ENCODE peak calls at places on chromosomes 13 and 19, in four cellular contexts. S is Peyer's patch, V is thyroid gland, J is NB4. H is an unnamed sample.

GRCh38 chr13:44172411-44172810 is 201.2 kb upstream of the SERP2 start:
- DNase-seq in S (no peak), V (no peak), J (no peak), H (no peak)

GRCh38 chr19:21559444-21559843 is 54.0 kb downstream of the ZNF429 start:
- DNase-seq in S (no peak), J (no peak), V (no peak), H (no peak)

GRCh38 chr13:61531383-61532065 is 115.9 kb upstream of the PCDH20 start:
- DNase-seq in S (no peak), J (peak), V (no peak), H (no peak)

GRCh38 chr19:7500811-7501450 is 12.1 kb upstream of the PEX11G start:
- DNase-seq in J (no peak), V (no peak), S (peak), H (peak)

GRCh38 chr13:47976325-47976724 is 24.7 kb downstream of the SUCLA2 start:
- DNase-seq in V (no peak), S (no peak), J (no peak), H (no peak)

GRCh38 chr13:75402787-75403186 is 79.2 kb downstream of the TBC1D4 start:
- DNase-seq in J (no peak), V (peak), S (no peak), H (no peak)

GRCh38 chr13:46698015-46698414 is 98.9 kb downstream of the ESD start:
- DNase-seq in J (no peak), V (peak), S (no peak), H (no peak)

GRCh38 chr13:51331354-51331861 is 8.1 kb upstream of the SERPINE3 start:
- DNase-seq in V (no peak), S (no peak), J (peak), H (no peak)

GRCh38 chr13:33467556-33467955 is 182.0 kb upstream of the STARD13 start:
- DNase-seq in S (no peak), V (no peak), J (no peak), H (no peak)

GRCh38 chr19:31064486-31064885 is 284.8 kb downstream of the TSHZ3 start:
- DNase-seq in V (peak), J (no peak), S (no peak), H (no peak)

GRCh38 chr13:113142876-113143275 is 15.6 kb upstream of the PROZ start:
- DNase-seq in J (no peak), V (no peak), S (no peak), H (no peak)

GRCh38 chr19:17529239-17530158 is 18.1 kb downstream of the PGLS start:
- DNase-seq in V (no peak), S (no peak), J (peak), H (no peak)

GRCh38 chr13:99009987-99010551 is 32.2 kb upstream of the DOCK9 start:
- DNase-seq in J (no peak), S (no peak), V (no peak), H (no peak)

GRCh38 chr13:31369213-31369612 is 169.4 kb downstream of the B3GLCT start:
- DNase-seq in J (no peak), S (no peak), V (no peak), H (no peak)

GRCh38 chr19:4759388-4760284 is 31.9 kb upstream of the FEM1A start:
- DNase-seq in S (peak), V (peak), J (peak), H (peak)

GRCh38 chr19:45322744-45323281 is at the start of gene CKM:
- DNase-seq in S (no peak), V (no peak), J (no peak), H (no peak)

GRCh38 chr13:34358811-34359513 is 541.0 kb downstream of the RFC3 start:
- DNase-seq in S (no peak), V (no peak), J (no peak), H (no peak)

GRCh38 chr19:16445238-16446107 is 26.3 kb downstream of the EPS15L1 start:
- DNase-seq in S (no peak), J (peak), V (no peak), H (no peak)

GRCh38 chr13:106376411-106377112 is 158.9 kb downstream of the EFNB2 start:
- DNase-seq in V (no peak), J (peak), S (no peak), H (no peak)

GRCh38 chr13:38602261-38602660 is 84.6 kb upstream of the FREM2 start:
- DNase-seq in V (no peak), S (no peak), J (no peak), H (peak)

DNA sequence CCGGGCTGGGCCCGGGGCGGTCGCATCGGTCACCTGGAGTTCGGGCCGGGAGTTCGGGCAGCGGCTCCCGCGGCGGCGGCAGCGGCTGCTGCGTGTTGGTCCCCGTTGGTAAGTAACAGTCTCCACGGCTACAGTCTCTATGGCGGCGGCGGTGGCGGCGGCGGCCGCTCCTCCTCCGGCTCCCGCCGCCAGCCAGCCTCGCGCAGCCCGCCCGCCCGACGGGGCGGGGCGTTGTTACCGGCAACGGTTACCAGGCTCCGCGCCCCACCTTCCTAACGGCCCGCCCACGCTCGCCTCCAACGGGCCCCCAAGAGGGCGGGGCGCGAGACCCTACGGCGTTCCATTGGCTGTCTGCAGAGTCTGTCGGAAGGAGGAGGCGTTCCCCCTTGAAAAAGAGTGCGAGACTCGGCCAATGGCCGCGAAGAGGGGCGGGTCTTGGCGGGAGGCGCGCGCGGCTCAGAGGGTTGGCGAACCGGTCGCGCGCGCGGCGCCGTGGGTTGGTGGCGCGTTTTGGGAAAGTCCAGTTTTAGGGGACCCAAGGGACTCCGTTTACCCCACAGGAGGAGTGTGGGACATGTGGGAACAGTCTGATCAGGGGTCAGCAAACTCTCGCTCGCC is at the start of gene RFX2:
- DNase-seq in S (peak), J (peak), V (peak), H (peak)
- TF ChIP-seq POLR2A in S (no peak), J (peak), V (peak), H (peak)

DNA sequence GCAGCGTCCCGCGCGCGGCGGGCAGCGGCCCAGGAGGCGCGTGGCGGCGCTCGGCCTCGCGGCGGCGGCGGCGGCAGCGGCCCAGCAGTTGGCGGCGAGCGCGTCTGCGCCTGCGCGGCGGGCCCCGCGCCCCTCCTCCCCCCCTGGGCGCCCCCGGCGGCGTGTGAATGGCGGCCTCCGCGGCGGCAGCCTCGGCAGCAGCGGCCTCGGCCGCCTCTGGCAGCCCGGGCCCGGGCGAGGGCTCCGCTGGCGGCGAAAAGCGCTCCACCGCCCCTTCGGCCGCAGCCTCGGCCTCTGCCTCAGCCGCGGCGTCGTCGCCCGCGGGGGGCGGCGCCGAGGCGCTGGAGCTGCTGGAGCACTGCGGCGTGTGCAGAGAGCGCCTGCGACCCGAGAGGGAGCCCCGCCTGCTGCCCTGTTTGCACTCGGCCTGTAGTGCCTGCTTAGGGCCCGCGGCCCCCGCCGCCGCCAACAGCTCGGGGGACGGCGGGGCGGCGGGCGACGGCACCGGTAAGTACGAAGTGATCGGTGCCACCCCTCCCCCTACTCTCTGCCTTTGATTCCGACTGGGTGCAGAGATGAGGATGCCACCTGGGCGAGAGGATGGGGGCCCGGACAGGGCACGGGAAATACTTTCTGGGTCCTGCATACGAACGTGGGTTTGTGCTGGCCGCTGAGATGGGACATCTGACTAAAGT is 874 bp downstream of the TRIM28 start:
- DNase-seq in S (no peak), J (no peak), V (peak), H (no peak)
- TF ChIP-seq POLR2A in S (no peak), J (no peak), V (no peak), H (no peak)

GRCh38 chr19:2739602-2740313 is at the start of gene SLC39A3:
- DNase-seq in S (peak), J (peak), V (peak), H (peak)
- TF ChIP-seq POLR2A in S (peak), J (peak), V (no peak), H (peak)

GRCh38 chr13:95300625-95301134 is 571 bp downstream of the ABCC4 start:
- DNase-seq in V (peak), J (peak), S (peak), H (peak)

GRCh38 chr13:95301947-95302386 is 716 bp upstream of the ABCC4 start:
- DNase-seq in S (no peak), J (no peak), V (no peak), H (peak)

GRCh38 chr13:95298971-95299627 is 2.2 kb downstream of the ABCC4 start:
- DNase-seq in S (no peak), J (peak), V (no peak), H (peak)

GRCh38 chr13:95298169-95298940 is 2.9 kb downstream of the ABCC4 start:
- DNase-seq in S (no peak), J (no peak), V (peak), H (peak)

GRCh38 chr13:95301135-95301946 is at the start of gene ABCC4:
- DNase-seq in S (peak), J (peak), V (peak), H (peak)
- TF ChIP-seq POLR2A in S (no peak), J (peak), V (peak), H (peak)

GRCh38 chr19:48815870-48816501 is 5.2 kb upstream of the BCAT2 start:
- DNase-seq in S (no peak), V (peak), J (no peak), H (no peak)

GRCh38 chr19:48814895-48815294 is 4.1 kb upstream of the BCAT2 start:
- DNase-seq in V (no peak), S (no peak), J (no peak), H (no peak)

GRCh38 chr19:48810151-48810550 is 678 bp downstream of the BCAT2 start:
- DNase-seq in J (no peak), S (no peak), V (no peak), H (no peak)

GRCh38 chr19:48813123-48813911 is 2.5 kb upstream of the BCAT2 start:
- DNase-seq in J (peak), V (no peak), S (no peak), H (no peak)

DNA sequence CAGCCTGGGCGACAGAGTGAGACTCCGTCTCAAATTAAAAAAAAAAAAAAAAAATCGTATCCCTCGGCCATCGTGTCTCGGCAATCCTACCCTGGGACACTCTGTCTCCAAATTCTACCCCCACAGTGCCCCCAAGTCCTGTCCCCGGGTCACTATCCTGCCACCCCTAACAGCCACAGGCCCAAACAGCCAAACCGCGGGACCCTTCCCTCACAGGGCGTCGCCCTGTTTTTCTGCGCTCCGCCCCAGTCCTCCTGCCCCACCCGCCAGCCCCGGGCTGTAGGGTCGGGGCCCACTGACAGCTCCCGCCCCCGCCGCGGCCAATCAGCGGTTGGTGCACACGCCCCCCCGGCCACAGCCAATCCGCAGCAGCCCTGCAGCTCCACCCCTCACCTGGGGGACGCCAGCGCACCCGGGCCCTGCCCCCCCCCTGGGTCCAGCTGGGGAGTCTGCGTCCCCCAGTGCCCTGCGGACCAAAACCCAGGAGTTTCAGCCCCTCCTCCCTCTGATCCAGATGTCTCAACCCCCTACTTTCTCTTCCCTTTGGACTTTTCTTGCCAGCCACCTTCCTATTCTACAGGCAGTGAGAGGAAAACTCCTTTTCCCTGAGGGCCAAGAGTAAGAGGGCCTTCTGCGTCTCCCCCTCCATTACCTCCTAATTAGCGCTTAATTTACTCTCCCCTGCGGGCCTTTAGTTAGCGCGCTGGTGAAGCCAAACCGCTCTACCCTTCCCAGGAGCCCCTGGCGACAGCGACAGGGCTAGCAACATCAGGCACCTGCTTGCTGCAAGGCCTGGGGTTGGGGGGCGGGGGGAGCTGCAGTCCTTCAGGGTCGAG is 1.5 kb upstream of the BCAT2 start:
- DNase-seq in J (peak), V (peak), S (peak), H (peak)
- TF ChIP-seq POLR2A in J (no peak), V (peak), S (no peak), H (peak)

GRCh38 chr13:108785844-108786243 is 156.4 kb downstream of the MYO16 start:
- DNase-seq in V (no peak), J (no peak), S (no peak), H (no peak)

GRCh38 chr13:108787709-108788394 is 158.4 kb downstream of the MYO16 start:
- DNase-seq in J (no peak), S (no peak), V (no peak), H (no peak)

GRCh38 chr13:108786578-108787100 is 157.2 kb downstream of the MYO16 start:
- DNase-seq in V (no peak), J (no peak), S (no peak), H (no peak)

DNA sequence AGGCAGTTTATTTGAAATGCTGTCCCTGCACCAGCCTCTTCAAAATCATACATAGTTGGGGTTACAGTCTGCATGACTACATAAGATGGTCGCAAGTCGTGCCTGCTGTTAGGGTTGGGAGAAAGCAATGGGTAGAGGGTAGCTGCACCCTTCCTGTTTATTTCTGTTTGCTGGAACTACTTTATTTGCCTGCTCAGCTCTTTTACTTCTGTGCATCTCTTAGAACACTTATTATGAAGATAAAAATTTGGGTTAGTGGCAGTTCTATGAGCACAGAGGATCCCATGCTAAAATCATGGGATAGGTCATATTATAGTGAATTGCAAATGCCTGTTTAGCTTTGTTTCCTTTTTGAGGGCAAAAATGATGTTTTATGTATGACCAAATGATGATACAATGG is 160.1 kb downstream of the MYO16 start:
- DNase-seq in S (no peak), J (no peak), V (no peak), H (no peak)
- TF ChIP-seq POLR2A in S (no peak), J (no peak), V (no peak), H (no peak)

GRCh38 chr13:74090869-74091605 is 43.2 kb downstream of the KLF12 start:
- DNase-seq in S (no peak), V (no peak), J (no peak), H (no peak)
- TF ChIP-seq POLR2A in S (no peak), V (no peak), J (no peak), H (no peak)